ENCODE peak calls at places on chromosomes 13 and 19, in four cellular contexts. One of them, this sample, is unnamed.

GRCh38 chr13:40993119-40993518 is 26.0 kb downstream of the ELF1 start:
- DNase-seq in HepG2: no peak
- DNase-seq in K562: no peak
- DNase-seq in WTC11: peak; percentile 18
- DNase-seq in this sample: no peak

GRCh38 chr19:41935781-41936415 is 7.6 kb upstream of the ERFL start:
- DNase-seq in K562: no peak
- DNase-seq in WTC11: no peak
- DNase-seq in HepG2: no peak
- DNase-seq in this sample: no peak

GRCh38 chr19:28485300-28485699 is 727.7 kb downstream of the UQCRFS1 start:
- DNase-seq in K562: no peak
- DNase-seq in HepG2: no peak
- DNase-seq in WTC11: no peak
- DNase-seq in this sample: no peak

GRCh38 chr19:7366701-7367420 is 18.1 kb downstream of the ARHGEF18 start:
- DNase-seq in HepG2: peak; percentile 16
- DNase-seq in WTC11: no peak
- DNase-seq in K562: peak; percentile 53
- DNase-seq in this sample: no peak

GRCh38 chr19:8503506-8503905 is 1.1 kb upstream of the PRAM1 start:
- DNase-seq in K562: no peak
- DNase-seq in HepG2: no peak
- DNase-seq in WTC11: no peak
- DNase-seq in this sample: no peak

GRCh38 chr19:33704271-33704670 is 82.5 kb downstream of the CHST8 start:
- DNase-seq in K562: no peak
- DNase-seq in WTC11: no peak
- DNase-seq in HepG2: no peak
- DNase-seq in this sample: no peak

GRCh38 chr13:31234729-31235128 is 35.0 kb downstream of the B3GLCT start:
- DNase-seq in WTC11: no peak
- DNase-seq in K562: no peak
- DNase-seq in HepG2: peak; percentile 4
- DNase-seq in this sample: peak; percentile 22

GRCh38 chr19:11173516-11174155 is 18.1 kb upstream of the SPC24 start:
- DNase-seq in HepG2: no peak
- DNase-seq in K562: no peak
- DNase-seq in WTC11: no peak
- DNase-seq in this sample: no peak

GRCh38 chr13:50911937-50912624 is 2.5 kb downstream of the RNASEH2B start:
- DNase-seq in WTC11: peak; percentile 97
- DNase-seq in HepG2: peak; percentile 68
- DNase-seq in K562: peak; percentile 58
- DNase-seq in this sample: peak; percentile 82

GRCh38 chr13:42064259-42064658 is 15.8 kb downstream of the DGKH start:
- DNase-seq in WTC11: no peak
- DNase-seq in K562: no peak
- DNase-seq in HepG2: no peak
- DNase-seq in this sample: no peak

GRCh38 chr13:85610024-85610423 is 189.2 kb downstream of the SLITRK6 start:
- DNase-seq in WTC11: no peak
- DNase-seq in K562: no peak
- DNase-seq in HepG2: no peak
- DNase-seq in this sample: no peak

GRCh38 chr19:41894350-41894749 is 11.4 kb downstream of the ARHGEF1 start:
- DNase-seq in WTC11: no peak
- DNase-seq in HepG2: no peak
- DNase-seq in K562: no peak
- DNase-seq in this sample: no peak

DNA sequence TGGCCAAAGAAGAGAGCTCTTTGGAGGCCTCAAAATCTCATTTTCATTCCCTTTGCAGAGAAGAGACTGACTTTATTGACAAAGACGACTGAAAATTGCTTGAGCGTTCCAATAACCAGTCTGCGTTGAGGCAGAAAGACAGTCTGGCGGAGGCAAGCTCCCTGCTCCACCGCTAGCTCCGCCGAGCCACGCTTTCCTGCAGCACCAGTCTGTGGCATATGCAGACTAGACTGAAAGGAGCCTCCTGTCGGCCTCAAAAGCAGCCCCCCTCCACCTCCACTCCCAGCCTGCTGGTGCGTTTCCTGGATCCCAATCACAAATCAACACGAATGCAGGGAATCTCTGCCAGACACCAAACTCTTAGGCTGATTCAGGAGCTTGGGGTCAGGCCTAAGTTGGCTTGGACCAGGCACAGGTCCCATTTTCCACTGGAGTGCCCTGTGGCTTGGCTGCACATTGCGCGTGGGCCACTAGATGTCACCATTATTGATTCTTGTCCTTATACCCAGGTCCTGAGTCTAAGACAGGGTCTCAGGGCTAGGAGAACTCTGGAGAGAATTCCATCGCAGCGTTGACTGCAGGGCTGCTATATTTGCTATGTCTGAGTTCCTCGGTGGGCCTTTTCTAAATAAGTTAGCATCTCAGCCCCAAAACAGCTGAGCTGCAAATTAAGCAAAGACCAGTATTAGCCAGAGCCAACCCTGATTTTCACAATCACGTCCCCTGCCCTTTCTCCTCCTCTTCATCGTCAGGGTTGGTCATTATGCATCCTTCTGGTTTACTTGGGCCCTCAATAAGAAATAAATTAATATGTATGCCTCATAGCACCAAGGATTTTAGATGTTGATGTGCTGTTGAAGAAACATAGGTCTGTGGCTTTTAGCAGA is 5.2 kb upstream of the ZNF507 start:
- DNase-seq in K562: peak; percentile 44
- DNase-seq in WTC11: peak; percentile 70
- DNase-seq in HepG2: peak; percentile 46
- DNase-seq in this sample: peak; percentile 61
- TF ChIP-seq ELF4 in K562: no peak
- TF ChIP-seq ELF4 in WTC11: no peak
- TF ChIP-seq ELF4 in HepG2: no peak
- TF ChIP-seq ELF4 in this sample: no peak

DNA sequence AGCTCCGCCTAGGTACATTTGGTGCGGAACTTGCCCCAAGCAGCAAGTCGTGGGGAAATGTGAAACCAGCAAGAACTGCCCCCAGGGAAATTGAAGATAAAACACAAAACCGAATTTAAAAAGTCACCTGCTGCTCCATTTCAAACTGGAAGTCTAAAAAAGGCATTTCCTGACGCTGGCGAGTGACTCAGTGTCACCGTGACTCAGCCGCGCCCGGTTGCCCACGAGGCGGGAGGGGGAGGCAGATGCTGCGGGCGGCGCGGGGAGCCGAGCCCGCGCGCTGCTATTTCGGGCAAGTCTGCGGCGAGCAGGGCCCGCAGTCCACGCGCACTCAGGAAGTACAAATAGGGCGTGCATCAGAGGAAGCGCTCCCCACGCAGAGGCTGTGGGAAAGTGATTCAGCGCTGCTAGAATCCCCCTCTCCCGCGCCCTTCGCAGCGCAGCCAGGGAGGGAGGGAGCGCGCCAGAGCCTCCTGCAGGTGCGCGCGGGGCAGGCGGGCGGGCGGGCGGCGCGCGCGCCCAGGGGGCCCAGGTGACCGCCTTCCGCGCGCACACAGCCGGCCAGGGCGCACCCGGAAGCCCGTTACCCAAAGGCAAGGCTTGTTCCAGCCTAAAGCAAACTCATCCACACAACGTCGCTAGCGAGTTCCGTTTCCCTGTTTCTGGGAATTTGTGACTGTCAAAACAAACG is 168.8 kb downstream of the COL4A1 start:
- DNase-seq in WTC11: peak; percentile 44
- DNase-seq in HepG2: peak; percentile 8
- DNase-seq in K562: peak; percentile 23
- DNase-seq in this sample: peak; percentile 20
- TF ChIP-seq ELF4 in WTC11: no peak
- TF ChIP-seq ELF4 in HepG2: no peak
- TF ChIP-seq ELF4 in K562: no peak
- TF ChIP-seq ELF4 in this sample: no peak

GRCh38 chr19:45967246-45967645 is 6.4 kb downstream of the NOVA2 start:
- DNase-seq in WTC11: no peak
- DNase-seq in HepG2: no peak
- DNase-seq in K562: no peak
- DNase-seq in this sample: no peak
- TF ChIP-seq ELF4 in WTC11: no peak
- TF ChIP-seq ELF4 in HepG2: no peak
- TF ChIP-seq ELF4 in K562: no peak
- TF ChIP-seq ELF4 in this sample: no peak

GRCh38 chr19:4375164-4375619 is 25.2 kb downstream of the SH3GL1 start:
- DNase-seq in K562: peak; percentile 78
- DNase-seq in WTC11: peak; percentile 84
- DNase-seq in HepG2: peak; percentile 75
- DNase-seq in this sample: no peak
- TF ChIP-seq ELF4 in K562: no peak
- TF ChIP-seq ELF4 in WTC11: no peak
- TF ChIP-seq ELF4 in HepG2: no peak
- TF ChIP-seq ELF4 in this sample: no peak

GRCh38 chr19:54485846-54486245 is 12.8 kb upstream of the CDC42EP5 start:
- DNase-seq in HepG2: no peak
- DNase-seq in WTC11: no peak
- DNase-seq in K562: no peak
- DNase-seq in this sample: no peak
- TF ChIP-seq ELF4 in HepG2: no peak
- TF ChIP-seq ELF4 in WTC11: no peak
- TF ChIP-seq ELF4 in K562: no peak
- TF ChIP-seq ELF4 in this sample: no peak

GRCh38 chr13:61684976-61685682 is 269.5 kb upstream of the PCDH20 start:
- DNase-seq in K562: no peak
- DNase-seq in HepG2: no peak
- DNase-seq in WTC11: no peak
- DNase-seq in this sample: no peak

GRCh38 chr13:61685683-61686013 is 270.0 kb upstream of the PCDH20 start:
- DNase-seq in HepG2: peak; percentile 34
- DNase-seq in K562: no peak
- DNase-seq in WTC11: peak; percentile 28
- DNase-seq in this sample: peak; percentile 38
- TF ChIP-seq ELF4 in HepG2: no peak
- TF ChIP-seq ELF4 in K562: no peak
- TF ChIP-seq ELF4 in WTC11: no peak
- TF ChIP-seq ELF4 in this sample: no peak

GRCh38 chr19:2495130-2495641 is 19.3 kb downstream of the GADD45B start:
- DNase-seq in WTC11: no peak
- DNase-seq in K562: no peak
- DNase-seq in HepG2: no peak
- DNase-seq in this sample: no peak
- TF ChIP-seq ELF4 in WTC11: no peak
- TF ChIP-seq ELF4 in K562: no peak
- TF ChIP-seq ELF4 in HepG2: no peak
- TF ChIP-seq ELF4 in this sample: no peak

GRCh38 chr13:45851171-45851889 is at the start of gene SIAH3:
- DNase-seq in K562: no peak
- DNase-seq in HepG2: no peak
- DNase-seq in WTC11: peak; percentile 23
- DNase-seq in this sample: no peak
- TF ChIP-seq ELF4 in K562: no peak
- TF ChIP-seq ELF4 in HepG2: no peak
- TF ChIP-seq ELF4 in WTC11: no peak
- TF ChIP-seq ELF4 in this sample: no peak

GRCh38 chr13:113836917-113837553 is 26.8 kb downstream of the GAS6 start:
- DNase-seq in K562: no peak
- DNase-seq in HepG2: no peak
- DNase-seq in WTC11: no peak
- DNase-seq in this sample: no peak

GRCh38 chr13:113834496-113835200 is 29.2 kb downstream of the GAS6 start:
- DNase-seq in WTC11: no peak
- DNase-seq in K562: no peak
- DNase-seq in HepG2: no peak
- DNase-seq in this sample: no peak

GRCh38 chr13:113833111-113833830 is 30.6 kb downstream of the GAS6 start:
- DNase-seq in K562: no peak
- DNase-seq in HepG2: no peak
- DNase-seq in WTC11: no peak
- DNase-seq in this sample: no peak

GRCh38 chr13:113837554-113838355 is 26.1 kb downstream of the GAS6 start:
- DNase-seq in HepG2: peak; percentile 55
- DNase-seq in K562: peak; percentile 52
- DNase-seq in WTC11: no peak
- DNase-seq in this sample: peak; percentile 16

DNA sequence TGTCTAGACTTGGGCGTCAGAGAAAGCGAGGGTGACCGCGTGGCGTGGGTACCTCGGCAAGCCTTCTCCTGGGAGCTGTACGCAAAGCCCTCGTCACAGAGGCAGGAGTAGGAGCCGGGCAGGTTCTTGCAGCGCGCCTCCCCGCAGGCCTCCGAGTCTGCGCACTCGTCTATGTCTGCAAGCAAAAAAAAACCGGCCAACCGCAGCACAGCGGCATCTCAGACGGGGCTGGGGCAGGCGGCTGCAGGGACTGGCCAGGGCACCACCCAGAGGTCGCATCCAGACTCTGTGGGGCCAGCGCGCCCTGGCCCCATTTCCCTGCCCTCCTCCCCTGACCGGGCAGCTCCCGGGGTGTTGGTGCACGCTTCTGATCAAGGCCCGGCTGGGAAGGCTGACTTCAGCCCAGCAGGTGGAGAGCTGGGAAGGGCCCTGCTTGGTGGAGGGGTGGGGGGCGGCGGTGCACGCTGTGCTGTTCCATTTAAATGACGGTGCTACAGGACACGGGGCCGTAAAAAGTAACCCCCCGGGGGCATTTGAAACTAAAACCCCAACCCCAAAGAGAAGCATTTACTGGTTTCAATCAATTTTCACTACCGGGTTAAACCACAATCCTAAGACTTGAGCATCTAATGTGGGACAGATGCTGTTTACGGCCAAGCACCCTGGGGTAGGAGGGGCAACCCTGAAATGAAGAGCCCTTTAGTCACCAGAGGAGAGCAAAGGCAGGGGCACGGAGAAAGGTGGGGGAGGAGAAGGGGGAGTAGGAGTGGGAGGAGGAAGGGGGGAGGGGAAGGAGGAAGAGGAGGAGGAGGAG is 28.2 kb downstream of the GAS6 start:
- DNase-seq in K562: no peak
- DNase-seq in WTC11: no peak
- DNase-seq in HepG2: no peak
- DNase-seq in this sample: no peak
- TF ChIP-seq ELF4 in K562: no peak
- TF ChIP-seq ELF4 in WTC11: no peak
- TF ChIP-seq ELF4 in HepG2: no peak
- TF ChIP-seq ELF4 in this sample: no peak

DNA sequence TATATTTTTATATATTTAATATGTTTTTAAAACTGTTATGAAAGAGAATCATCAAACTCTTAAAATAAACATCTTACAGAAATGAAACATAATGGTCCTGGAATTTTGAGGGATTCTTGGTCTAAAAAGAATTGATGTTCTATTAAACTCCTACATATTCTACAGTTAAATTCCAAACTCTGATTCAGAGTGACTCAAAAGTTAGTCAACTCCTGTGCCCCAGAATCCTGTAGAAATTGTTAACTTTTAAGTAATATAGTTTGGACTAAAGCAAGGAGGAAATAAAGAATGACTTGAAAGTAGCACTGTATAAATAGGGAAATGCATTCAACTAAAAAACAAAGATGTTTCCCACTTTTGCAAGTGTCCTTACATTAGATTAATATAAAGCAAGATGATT is 47.7 kb downstream of the FNDC3A start:
- DNase-seq in K562: no peak
- DNase-seq in HepG2: no peak
- DNase-seq in WTC11: no peak
- DNase-seq in this sample: no peak
- TF ChIP-seq ELF4 in K562: no peak
- TF ChIP-seq ELF4 in HepG2: no peak
- TF ChIP-seq ELF4 in WTC11: no peak
- TF ChIP-seq ELF4 in this sample: no peak